ENCODE peak calls at places on chromosomes 4 and X, in five cellular contexts. M is neural progenitor cell, I is endothelial cell of umbilical vein, E is NT2/D1, T is GM23248. N is an unnamed sample.

GRCh38 chr4:5478697-5479096 is 229.7 kb downstream of the EVC2 start:
- DNase-seq in T (no peak), E (no peak), I (no peak), M (no peak), N (no peak)

GRCh38 chr4:86818845-86819244 is 30.3 kb downstream of the SLC10A6 start:
- DNase-seq in T (no peak), E (no peak), M (no peak), I (peak; percentile 3), N (no peak)

GRCh38 chrX:150482537-150483217 is 85.7 kb upstream of the MTM1 start:
- DNase-seq in E (no peak), I (peak; percentile 49), M (no peak), T (peak; percentile 73), N (no peak)

GRCh38 chr4:185305979-185306442 is 89.7 kb downstream of the LRP2BP start:
- DNase-seq in M (peak; percentile 92), T (peak; percentile 98), E (peak; percentile 73), I (peak; percentile 27), N (no peak)

GRCh38 chr4:156781852-156782251 is 189.7 kb downstream of the PDGFC start:
- DNase-seq in T (peak; percentile 62), I (no peak), M (no peak), E (no peak), N (no peak)

GRCh38 chr4:72951628-72952027 is 117.9 kb downstream of the COX18 start:
- DNase-seq in T (no peak), I (no peak), M (no peak), E (no peak), N (no peak)

GRCh38 chrX:134171661-134172587 is 65.1 kb upstream of the CCDC160 start:
- DNase-seq in T (peak; percentile 11), M (peak; percentile 69), E (no peak), I (peak; percentile 4), N (peak; percentile 74)

GRCh38 chrX:7266261-7266660 is 118.3 kb upstream of the PUDP start:
- DNase-seq in I (no peak), T (peak; percentile 46), E (no peak), M (no peak), N (no peak)

GRCh38 chr4:187826725-187827124 is 168.8 kb upstream of the ZFP42 start:
- DNase-seq in E (no peak), I (no peak), M (no peak), T (no peak), N (no peak)
- H3K9ac ChIP-seq in E (no peak overlapping the region), I (no peak overlapping the region), M (no peak overlapping the region), T (no peak overlapping the region), N (no peak overlapping the region)

GRCh38 chr4:1022739-1023066 is 11.3 kb downstream of the FGFRL1 start:
- DNase-seq in T (no peak), I (no peak), M (no peak), E (no peak), N (no peak)
- H3K4me1 ChIP-seq in T (no peaks in the 10 kb centered on the region), I (no peaks in the 10 kb centered on the region), M (peaks cover 32% of the 10 kb centered on the region), E (peaks cover 37% of the 10 kb centered on the region), N (no peaks in the 10 kb centered on the region)

GRCh38 chrX:87397103-87397886 is 120.3 kb upstream of the KLHL4 start:
- DNase-seq in M (no peak), T (no peak), E (no peak), I (no peak), N (no peak)

GRCh38 chrX:87388381-87388780 is 129.2 kb upstream of the KLHL4 start:
- DNase-seq in E (no peak), I (no peak), T (no peak), M (no peak), N (no peak)

GRCh38 chrX:87392369-87392768 is 125.2 kb upstream of the KLHL4 start:
- DNase-seq in I (peak; percentile 36), M (peak; percentile 36), T (no peak), E (no peak), N (no peak)

GRCh38 chrX:87391742-87392141 is 125.9 kb upstream of the KLHL4 start:
- DNase-seq in T (no peak), M (no peak), E (no peak), I (peak; percentile 90), N (no peak)
- H3K9ac ChIP-seq in T (no peak overlapping the region), M (no peak overlapping the region), E (no peak overlapping the region), I (no peak overlapping the region), N (no peak overlapping the region)

GRCh38 chr4:8279321-8280157 is 10.0 kb downstream of the HTRA3 start:
- DNase-seq in E (no peak), M (no peak), I (no peak), T (no peak), N (peak; percentile 63)
- H3K4me1 ChIP-seq in E (peaks cover 28% of the 10 kb centered on the region), M (peaks cover 6% of the 10 kb centered on the region), I (peaks cover 9% of the 10 kb centered on the region), T (peaks cover 38% of the 10 kb centered on the region), N (peaks cover 4% of the 10 kb centered on the region)

DNA sequence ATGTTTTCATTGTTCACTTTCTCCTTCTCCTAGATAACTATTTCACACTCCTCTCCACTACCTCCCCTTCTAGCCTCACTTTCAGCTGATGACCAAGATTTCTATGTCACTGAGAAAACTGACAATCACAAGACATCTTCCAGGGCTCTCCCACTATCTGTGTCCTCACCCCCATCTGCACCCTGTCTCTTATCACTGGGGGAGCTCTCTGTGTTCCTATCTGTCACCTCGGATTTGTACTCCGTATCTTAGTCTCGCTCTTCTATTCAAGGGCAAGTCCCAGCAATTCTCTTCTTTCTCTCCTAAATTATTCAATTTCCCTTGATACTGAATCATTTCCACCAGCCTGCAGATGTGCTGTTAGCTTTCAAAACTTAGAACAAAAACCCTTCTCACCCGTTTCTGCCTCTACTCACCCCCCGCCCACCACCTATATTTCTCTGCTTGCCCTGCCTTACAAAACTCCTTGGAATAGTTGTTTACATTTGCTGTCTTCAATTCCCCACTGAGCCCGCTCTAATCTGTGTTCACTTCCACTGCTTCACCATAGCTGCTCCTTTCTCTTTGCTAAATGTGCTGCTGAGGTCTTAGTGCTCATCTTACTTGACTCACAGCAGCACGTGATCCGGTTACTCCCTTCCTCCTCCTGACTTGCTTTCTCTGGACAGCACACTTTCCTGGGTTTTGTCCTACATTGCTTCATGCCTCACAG is 293.2 kb downstream of the UNC5C start:
- DNase-seq in T (peak; percentile 70), M (no peak), I (no peak), E (no peak), N (no peak)
- H3K9ac ChIP-seq in T (no peak overlapping the region), M (no peak overlapping the region), I (no peak overlapping the region), E (no peak overlapping the region), N (no peak overlapping the region)

GRCh38 chr4:15013585-15013984 is 11.3 kb downstream of the CPEB2 start:
- DNase-seq in I (no peak), M (no peak), E (no peak), T (no peak), N (no peak)

GRCh38 chr4:15010038-15010585 is 7.8 kb downstream of the CPEB2 start:
- DNase-seq in T (no peak), M (peak; percentile 4), E (no peak), I (no peak), N (no peak)

GRCh38 chr4:15012017-15012788 is 9.9 kb downstream of the CPEB2 start:
- DNase-seq in T (no peak), E (no peak), M (no peak), I (no peak), N (no peak)

GRCh38 chr4:15007201-15007600 is 4.9 kb downstream of the CPEB2 start:
- DNase-seq in M (no peak), E (no peak), T (no peak), I (no peak), N (no peak)

DNA sequence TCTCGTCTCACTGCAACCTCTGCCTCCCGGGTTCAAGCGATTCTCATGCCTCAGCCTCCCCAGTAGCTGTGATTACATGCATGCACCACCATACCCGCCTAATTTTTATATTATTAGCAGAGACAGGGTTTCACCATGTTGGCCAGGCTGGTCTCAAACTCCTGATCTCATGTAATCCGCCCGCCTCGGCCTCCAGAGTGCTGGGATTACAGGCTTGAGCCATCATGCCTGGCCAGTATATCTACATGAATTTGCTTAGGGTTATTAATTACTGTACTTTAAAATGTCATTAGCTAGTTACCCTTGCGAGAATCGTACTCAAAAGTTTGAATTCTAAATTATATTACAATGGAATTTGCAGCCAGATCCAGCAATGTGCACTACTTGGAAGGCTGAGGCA is 8.9 kb downstream of the CPEB2 start:
- DNase-seq in M (no peak), T (no peak), E (no peak), I (no peak), N (peak; percentile 15)
- H3K4me1 ChIP-seq in M (peaks cover 10% of the 10 kb centered on the region), T (peaks cover 17% of the 10 kb centered on the region), E (no peaks in the 10 kb centered on the region), I (peaks cover 6% of the 10 kb centered on the region), N (no peaks in the 10 kb centered on the region)

GRCh38 chrX:50812995-50813842 is 775 bp downstream of the SHROOM4 start:
- DNase-seq in T (peak; percentile 77), I (peak; percentile 57), M (peak; percentile 55), E (no peak), N (peak; percentile 82)
- H3K9ac ChIP-seq in T (peak overlapping the region; percentile 78), I (peak overlapping the region; percentile 89), M (no peak overlapping the region), E (peak overlapping the region; percentile 81), N (peak overlapping the region; percentile 82)

GRCh38 chrX:136210243-136210642 is 41.0 kb downstream of the MAP7D3 start:
- DNase-seq in T (no peak), I (no peak), M (no peak), E (no peak), N (no peak)

GRCh38 chrX:136214551-136214950 is 36.6 kb downstream of the MAP7D3 start:
- DNase-seq in T (peak; percentile 75), I (peak; percentile 67), E (no peak), M (no peak), N (no peak)

GRCh38 chrX:136210806-136211205 is 40.4 kb downstream of the MAP7D3 start:
- DNase-seq in I (no peak), E (no peak), T (no peak), M (no peak), N (no peak)

GRCh38 chrX:136211766-136212556 is 39.2 kb downstream of the MAP7D3 start:
- DNase-seq in E (no peak), T (no peak), M (no peak), I (no peak), N (no peak)

GRCh38 chrX:136212557-136213111 is 38.6 kb downstream of the MAP7D3 start:
- DNase-seq in E (no peak), M (no peak), I (no peak), T (no peak), N (no peak)
- H3K4me1 ChIP-seq in E (no peaks in the 10 kb centered on the region), M (no peaks in the 10 kb centered on the region), I (peaks cover 9% of the 10 kb centered on the region), T (peaks cover 27% of the 10 kb centered on the region), N (no peaks in the 10 kb centered on the region)

GRCh38 chr4:7830747-7831146 is 108.9 kb downstream of the AFAP1 start:
- DNase-seq in T (no peak), I (no peak), E (no peak), M (no peak), N (no peak)

GRCh38 chr4:7827566-7827965 is 112.1 kb downstream of the AFAP1 start:
- DNase-seq in E (no peak), I (no peak), T (peak; percentile 61), M (no peak), N (no peak)

GRCh38 chr4:7828011-7828720 is 111.5 kb downstream of the AFAP1 start:
- DNase-seq in T (peak; percentile 98), E (peak; percentile 69), M (no peak), I (peak; percentile 96), N (no peak)

GRCh38 chr4:7829687-7830580 is 109.7 kb downstream of the AFAP1 start:
- DNase-seq in I (no peak), T (no peak), M (no peak), E (no peak), N (no peak)

DNA sequence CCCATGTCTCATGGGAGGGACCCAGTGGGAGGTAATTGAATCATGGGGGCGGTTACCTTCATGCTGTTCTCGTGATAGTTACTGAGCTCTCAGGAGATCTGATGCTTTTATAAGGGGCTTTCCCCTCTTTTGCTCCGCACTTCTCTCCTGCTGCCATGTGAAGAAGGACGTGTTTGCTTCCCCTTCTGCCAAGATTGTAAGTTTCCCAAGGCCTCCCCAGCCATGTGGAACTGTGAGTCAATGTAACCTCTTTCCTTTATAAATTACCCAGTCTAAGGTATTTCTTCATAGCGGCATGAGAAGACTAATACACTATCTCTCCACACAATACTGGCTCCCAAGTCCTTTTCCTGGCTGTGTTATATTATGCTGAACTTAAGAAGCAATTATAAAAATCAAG is 110.7 kb downstream of the AFAP1 start:
- DNase-seq in I (peak; percentile 57), T (peak; percentile 80), M (no peak), E (no peak), N (no peak)
- H3K9ac ChIP-seq in I (peak overlapping the region; percentile 78), T (peak overlapping the region; percentile 85), M (no peak overlapping the region), E (no peak overlapping the region), N (no peak overlapping the region)